ENCODE peak calls at places on chromosomes 5 and 9, in five cellular contexts. S, I, G, O and X are unnamed samples.

GRCh38 chr9:42388146-42388690 is 204.8 kb downstream of the SPATA31A6 start:
- DNase-seq in I (no peak), S (no peak), O (peak), G (no peak), X (no peak)

GRCh38 chr9:17789316-17789715 is 210.4 kb downstream of the SH3GL2 start:
- DNase-seq in I (no peak), O (no peak), S (no peak), G (no peak), X (no peak)

GRCh38 chr5:14870347-14871083 is 1.1 kb downstream of the ANKH start:
- DNase-seq in I (peak), G (peak), S (no peak), O (peak), X (peak)

GRCh38 chr5:148840531-148840930 is 14.1 kb downstream of the ADRB2 start:
- DNase-seq in S (no peak), I (no peak), O (no peak), G (no peak), X (no peak)

GRCh38 chr5:147560982-147561381 is 51.1 kb upstream of the DPYSL3 start:
- DNase-seq in O (no peak), I (no peak), S (no peak), G (no peak), X (no peak)

GRCh38 chr5:13606051-13606450 is 338.4 kb downstream of the DNAH5 start:
- DNase-seq in S (no peak), G (no peak), O (no peak), I (no peak), X (no peak)

GRCh38 chr9:134068742-134069535 is 1.1 kb upstream of the BRD3 start:
- DNase-seq in O (no peak), I (peak), S (no peak), G (no peak), X (peak)

GRCh38 chr5:134420326-134420725 is 8.6 kb upstream of the CDKN2AIPNL start:
- DNase-seq in O (no peak), I (no peak), G (no peak), S (no peak), X (no peak)

GRCh38 chr5:134184155-134185135 is 7.7 kb upstream of the SKP1 start:
- DNase-seq in O (peak), G (peak), S (peak), I (peak), X (peak)

GRCh38 chr9:87109182-87109581 is 161.9 kb upstream of the GAS1 start:
- DNase-seq in S (no peak), G (no peak), O (no peak), I (no peak), X (no peak)

GRCh38 chr9:89427621-89428221 is 70.2 kb downstream of the SEMA4D start:
- DNase-seq in G (no peak), I (no peak), O (peak), S (no peak), X (peak)

GRCh38 chr5:107672212-107673105 is 1.7 kb upstream of the EFNA5 start:
- DNase-seq in S (peak), I (peak), O (peak), G (peak), X (peak)

GRCh38 chr9:133583586-133583985 is 25.6 kb downstream of the FAM163B start:
- DNase-seq in S (no peak), I (no peak), O (no peak), G (no peak), X (no peak)

GRCh38 chr5:66595877-66596790 is at the start of gene MAST4:
- DNase-seq in G (peak), O (peak), S (peak), I (peak), X (peak)

GRCh38 chr5:5126444-5126843 is 13.7 kb upstream of the ADAMTS16 start:
- DNase-seq in O (no peak), S (no peak), I (no peak), G (no peak), X (no peak)

GRCh38 chr9:134658378-134658955 is 16.9 kb downstream of the COL5A1 start:
- DNase-seq in G (no peak), S (no peak), O (no peak), I (peak), X (peak)

GRCh38 chr9:131951905-131952304 is 127.8 kb downstream of the MED27 start:
- DNase-seq in G (peak), O (no peak), I (peak), S (peak), X (no peak)

GRCh38 chr9:110714314-110714713 is 45.7 kb downstream of the MUSK start:
- DNase-seq in O (no peak), I (no peak), S (no peak), G (no peak), X (no peak)

GRCh38 chr9:136539427-136540412 is 6.1 kb downstream of the NOTCH1 start:
- DNase-seq in O (peak), S (no peak), I (no peak), G (peak), X (peak)

GRCh38 chr5:58066076-58066475 is 393.8 kb downstream of the PLK2 start:
- DNase-seq in I (no peak), G (no peak), S (no peak), O (no peak), X (no peak)

GRCh38 chr5:1312993-1313833 is 18.3 kb upstream of the TERT start:
- DNase-seq in S (no peak), G (no peak), O (peak), I (no peak), X (peak)

GRCh38 chr5:6108981-6109595 is 269.3 kb downstream of the MED10 start:
- DNase-seq in I (no peak), O (no peak), G (no peak), S (no peak), X (no peak)

GRCh38 chr9:121714873-121715272 is 63.4 kb downstream of the DAB2IP start:
- DNase-seq in S (no peak), I (no peak), G (no peak), O (no peak), X (no peak)

GRCh38 chr5:73391441-73391871 is 57.1 kb downstream of the FOXD1 start:
- DNase-seq in I (no peak), G (no peak), O (no peak), S (no peak), X (no peak)

GRCh38 chr9:120854596-120855327 is 12.0 kb upstream of the PSMD5 start:
- DNase-seq in I (no peak), S (no peak), G (no peak), O (no peak), X (no peak)

GRCh38 chr9:93301291-93301811 is 117.4 kb downstream of the WNK2 start:
- DNase-seq in G (no peak), I (no peak), O (peak), S (no peak), X (peak)

GRCh38 chr9:70130266-70130665 is 86.6 kb downstream of the MAMDC2 start:
- DNase-seq in O (no peak), G (no peak), S (no peak), I (no peak), X (no peak)

GRCh38 chr5:147780924-147781530 is 1.5 kb downstream of the JAKMIP2 start:
- DNase-seq in O (no peak), G (no peak), I (no peak), S (no peak), X (no peak)

GRCh38 chr5:57037355-57037754 is 85.4 kb upstream of the MIER3 start:
- DNase-seq in S (no peak), I (peak), G (peak), O (no peak), X (no peak)
- TF ChIP-seq CTCF in S (no peak), I (no peak), G (no peak), O (no peak), X (no peak)

GRCh38 chr9:37650873-37651768 is at the start of gene FRMPD1:
- DNase-seq in G (no peak), S (no peak), O (peak), I (no peak), X (peak)
- TF ChIP-seq CTCF in G (no peak), S (no peak), O (no peak), I (no peak), X (no peak)

GRCh38 chr9:75198436-75198835 is 110.1 kb downstream of the OSTF1 start:
- DNase-seq in I (peak), O (no peak), S (no peak), G (no peak), X (no peak)
- TF ChIP-seq CTCF in I (peak), O (no peak), S (no peak), G (no peak), X (no peak)

DNA sequence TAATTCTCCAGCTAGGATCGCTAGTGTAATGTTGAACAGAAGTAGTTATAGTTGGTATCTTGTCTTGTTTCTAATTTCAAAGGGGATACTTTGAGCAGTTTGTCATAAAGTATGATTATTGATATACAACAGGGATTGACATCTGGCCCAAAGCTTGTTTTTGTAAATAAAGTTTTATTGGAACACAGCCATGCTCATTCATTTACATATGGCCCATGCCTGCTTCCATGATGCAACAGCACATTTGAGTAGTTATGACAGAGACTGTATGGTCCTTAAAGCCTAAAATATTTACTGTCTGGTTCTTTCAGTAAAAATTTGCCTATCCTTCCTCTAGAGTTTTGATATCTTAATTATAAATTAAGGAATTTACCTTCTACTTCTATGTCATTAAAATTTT is 69.8 kb downstream of the RPS6 start:
- DNase-seq in O (no peak), I (no peak), S (no peak), G (no peak), X (no peak)
- TF ChIP-seq CTCF in O (no peak), I (no peak), S (no peak), G (no peak), X (no peak)

DNA sequence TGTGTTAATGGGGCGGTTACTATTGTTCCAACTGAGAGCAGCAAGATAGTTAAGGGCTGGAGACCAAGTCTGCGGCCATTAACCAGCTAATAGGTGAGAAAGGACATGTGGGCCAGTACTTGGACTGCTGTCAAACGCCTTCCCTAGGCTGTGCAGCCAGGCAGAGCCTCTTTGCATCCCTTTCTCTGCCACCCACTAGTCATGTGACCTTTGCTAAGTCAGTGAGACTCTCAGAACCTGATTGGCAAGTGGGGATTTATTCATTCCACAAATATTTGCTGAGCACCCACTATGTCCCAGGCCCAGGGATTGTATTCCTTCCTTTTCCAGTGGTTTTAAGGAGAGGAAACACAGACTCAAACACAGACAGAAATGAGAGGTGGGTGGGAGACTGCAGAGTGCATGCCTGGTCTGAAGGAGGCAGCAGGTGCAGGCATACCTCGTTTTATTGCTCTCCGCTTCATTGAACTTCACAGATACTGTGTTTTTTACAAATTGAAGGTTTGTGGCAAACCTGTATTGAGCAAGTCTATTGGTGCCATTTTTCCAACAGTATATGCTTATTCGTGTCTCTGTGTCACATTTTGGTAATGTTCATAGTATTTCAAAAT is 71.6 kb upstream of the GALNT10 start:
- DNase-seq in O (no peak), I (no peak), S (no peak), G (no peak), X (no peak)
- TF ChIP-seq CTCF in O (no peak), I (no peak), S (no peak), G (no peak), X (no peak)

DNA sequence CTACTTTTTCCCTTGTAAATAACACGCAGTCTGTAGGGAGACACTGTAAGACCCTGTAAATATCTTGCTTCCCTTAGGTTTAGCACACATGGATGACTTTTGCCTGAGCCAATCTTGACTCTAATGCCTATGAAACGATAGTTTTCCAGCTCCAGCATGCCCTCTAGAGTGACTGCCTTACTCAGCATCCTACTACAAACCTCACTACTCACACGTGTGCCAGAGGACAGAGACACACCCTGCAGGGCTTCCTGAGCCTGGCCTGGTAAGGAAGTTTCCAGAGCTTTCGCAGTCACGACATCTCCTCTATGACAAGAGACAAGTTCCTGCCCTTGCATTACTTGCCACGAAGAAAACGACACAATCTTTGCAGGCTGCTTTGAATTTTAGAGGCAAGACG is 138.1 kb downstream of the ATPSCKMT start:
- DNase-seq in I (peak), G (no peak), S (peak), O (no peak), X (no peak)
- TF ChIP-seq CTCF in I (peak), G (no peak), S (peak), O (peak), X (no peak)

GRCh38 chr9:103152473-103152872 is 157.3 kb downstream of the CYLC2 start:
- DNase-seq in S (no peak), G (no peak), I (no peak), O (no peak), X (no peak)
- TF ChIP-seq CTCF in S (no peak), G (no peak), I (no peak), O (no peak), X (no peak)

GRCh38 chr5:83513081-83513480 is 41.5 kb downstream of the VCAN start:
- DNase-seq in G (no peak), S (no peak), I (no peak), O (no peak), X (no peak)

GRCh38 chr5:83518676-83519075 is 47.1 kb downstream of the VCAN start:
- DNase-seq in G (no peak), O (no peak), S (no peak), I (no peak), X (no peak)

GRCh38 chr5:83513491-83513890 is 41.9 kb downstream of the VCAN start:
- DNase-seq in G (no peak), S (no peak), I (no peak), O (no peak), X (no peak)

GRCh38 chr5:83516361-83516760 is 44.8 kb downstream of the VCAN start:
- DNase-seq in O (no peak), I (no peak), S (no peak), G (no peak), X (no peak)

DNA sequence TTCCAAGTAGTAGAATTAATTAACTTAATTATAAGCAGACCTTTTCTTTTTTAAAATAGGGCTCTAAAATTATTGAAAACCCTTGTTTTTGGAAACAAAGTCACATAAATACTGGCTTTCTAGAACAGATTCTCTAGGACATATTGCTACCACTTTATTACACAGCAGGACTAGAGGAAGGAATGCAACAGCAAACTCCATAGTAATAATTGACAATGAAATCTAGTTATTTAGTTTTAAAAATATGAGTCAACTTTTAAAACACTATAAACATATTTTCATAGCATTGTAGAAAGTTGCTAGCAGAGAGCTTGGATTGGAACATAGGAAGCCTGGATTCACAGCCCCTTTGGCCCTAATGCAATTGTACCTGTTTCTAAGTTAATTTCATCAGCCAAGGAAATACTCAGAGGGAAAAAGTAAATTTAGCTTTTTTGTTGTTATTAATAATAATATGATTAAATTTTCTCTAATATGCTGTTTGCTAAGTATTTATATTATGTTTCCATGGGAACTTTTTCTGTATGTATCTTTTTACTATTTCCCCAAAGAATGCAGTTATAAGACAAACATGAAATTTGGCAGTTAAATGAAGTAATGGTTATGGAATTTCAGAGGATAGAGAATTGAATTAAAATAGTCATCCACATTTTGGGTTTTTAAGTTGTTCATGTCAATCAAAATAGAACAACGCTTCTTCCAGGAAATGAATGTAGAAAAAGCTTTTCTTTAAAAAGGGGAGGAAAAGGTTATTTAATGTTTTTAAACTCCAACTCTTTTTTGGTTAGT is 45.6 kb downstream of the VCAN start:
- DNase-seq in I (no peak), G (no peak), O (no peak), S (no peak), X (no peak)
- TF ChIP-seq CTCF in I (no peak), G (no peak), O (no peak), S (peak), X (no peak)